ENCODE peak calls at places on chromosomes 13 and 19, in five cellular contexts. Q is cardiac muscle cell, K is NCI-H1092 treated with DMSO at 0.1 percent for 48 hours, J is fibroblast of lung, Z is RCC 7860. H is an unnamed sample.

GRCh38 chr19:49475995-49476880 is 2.2 kb downstream of the FLT3LG start:
- DNase-seq in K (no peak), J (peak), Z (no peak), Q (peak), H (peak)

GRCh38 chr19:53055117-53055516 is 10.6 kb downstream of the ERVV-2 start:
- DNase-seq in Q (no peak), Z (peak), K (no peak), J (no peak), H (no peak)

GRCh38 chr13:51785592-51786424 is 18.2 kb downstream of the DHRS12 start:
- DNase-seq in J (peak), Q (peak), Z (no peak), K (peak), H (no peak)

GRCh38 chr19:38657633-38658222 is 10.3 kb downstream of the ACTN4 start:
- DNase-seq in J (peak), K (no peak), Z (peak), Q (no peak), H (peak)

GRCh38 chr19:32406161-32407003 is 812 bp downstream of the DPY19L3 start:
- DNase-seq in K (no peak), Z (no peak), J (no peak), Q (no peak), H (peak)

GRCh38 chr19:43784251-43784980 is 3.6 kb upstream of the KCNN4 start:
- DNase-seq in Q (peak), Z (peak), K (no peak), J (peak), H (peak)

GRCh38 chr19:55080121-55080914 is 4.6 kb downstream of the EPS8L1 start:
- DNase-seq in Z (no peak), Q (peak), K (peak), J (peak), H (peak)

GRCh38 chr13:75175575-75175974 is 306.4 kb downstream of the TBC1D4 start:
- DNase-seq in J (no peak), Q (peak), K (no peak), Z (no peak), H (peak)

GRCh38 chr19:1445185-1445931 is 4.6 kb upstream of the APC2 start:
- DNase-seq in Z (peak), J (peak), K (peak), Q (peak), H (peak)

GRCh38 chr19:10289836-10290438 is at the start of gene ICAM5:
- DNase-seq in K (peak), Z (no peak), Q (peak), J (no peak), H (no peak)

GRCh38 chr19:39710333-39710890 is 6.1 kb downstream of the LGALS14 start:
- DNase-seq in Z (no peak), K (no peak), Q (no peak), J (no peak), H (no peak)

GRCh38 chr13:39159393-39159792 is 121.1 kb downstream of the NHLRC3 start:
- DNase-seq in J (no peak), K (peak), Z (no peak), Q (no peak), H (peak)

GRCh38 chr13:20188649-20189553 is 3.8 kb downstream of the GJB2 start:
- DNase-seq in Z (no peak), J (no peak), Q (no peak), K (no peak), H (no peak)

GRCh38 chr19:13748169-13748884 is 16.0 kb upstream of the MRI1 start:
- DNase-seq in Z (peak), J (peak), K (no peak), Q (peak), H (peak)

GRCh38 chr19:29806098-29806866 is 5.5 kb upstream of the CCNE1 start:
- DNase-seq in J (peak), Q (peak), K (no peak), Z (no peak), H (no peak)

GRCh38 chr13:25253702-25254101 is 33.6 kb downstream of the MTMR6 start:
- DNase-seq in K (no peak), J (no peak), Q (no peak), Z (peak), H (peak)

GRCh38 chr13:92719868-92720267 is 506.7 kb upstream of the GPC6 start:
- DNase-seq in Q (no peak), J (no peak), K (peak), Z (no peak), H (no peak)

GRCh38 chr19:2433854-2434253 is 6.5 kb upstream of the TIMM13 start:
- DNase-seq in Z (no peak), J (no peak), K (no peak), Q (no peak), H (no peak)